ENCODE peak calls at places on chromosomes 4 and X, in five cellular contexts. One of them, this sample, is unnamed.

GRCh38 chr4:21976166-21976565 is 27.6 kb upstream of the KCNIP4 start:
- DNase-seq in pancreas: no peak
- DNase-seq in right atrium auricular region: no peak
- DNase-seq in AG10803: no peak
- DNase-seq in GM12864: no peak
- DNase-seq in this sample: no peak

GRCh38 chr4:4574792-4575191 is 32.9 kb upstream of the STX18 start:
- DNase-seq in AG10803: peak
- DNase-seq in right atrium auricular region: peak
- DNase-seq in GM12864: peak
- DNase-seq in pancreas: no peak
- DNase-seq in this sample: peak

GRCh38 chr4:173301518-173302201 is 32.5 kb downstream of the HMGB2 start:
- DNase-seq in pancreas: no peak
- DNase-seq in right atrium auricular region: no peak
- DNase-seq in AG10803: peak
- DNase-seq in GM12864: no peak
- DNase-seq in this sample: peak

GRCh38 chr4:55547461-55547770 is 707 bp upstream of the CLOCK start:
- DNase-seq in pancreas: peak
- DNase-seq in right atrium auricular region: no peak
- DNase-seq in GM12864: no peak
- DNase-seq in AG10803: no peak
- DNase-seq in this sample: no peak

GRCh38 chrX:13360146-13360545 is 40.3 kb upstream of the ATXN3L start:
- DNase-seq in pancreas: no peak
- DNase-seq in AG10803: no peak
- DNase-seq in right atrium auricular region: no peak
- DNase-seq in GM12864: no peak
- DNase-seq in this sample: peak

GRCh38 chrX:54950730-54951375 is 30.2 kb downstream of the TRO start:
- DNase-seq in GM12864: no peak
- DNase-seq in pancreas: no peak
- DNase-seq in AG10803: no peak
- DNase-seq in right atrium auricular region: no peak
- DNase-seq in this sample: no peak

GRCh38 chr4:102500371-102501175 is 586 bp upstream of the NFKB1 start:
- DNase-seq in pancreas: peak
- DNase-seq in AG10803: peak
- DNase-seq in right atrium auricular region: peak
- DNase-seq in GM12864: no peak
- DNase-seq in this sample: peak

GRCh38 chrX:153406903-153407302 is 4.4 kb upstream of the ZFP92 start:
- DNase-seq in AG10803: no peak
- DNase-seq in GM12864: no peak
- DNase-seq in pancreas: no peak
- DNase-seq in right atrium auricular region: no peak
- DNase-seq in this sample: no peak

GRCh38 chr4:128850252-128850651 is 40.8 kb downstream of the JADE1 start:
- DNase-seq in GM12864: no peak
- DNase-seq in AG10803: no peak
- DNase-seq in right atrium auricular region: no peak
- DNase-seq in pancreas: no peak
- DNase-seq in this sample: no peak

GRCh38 chr4:158948071-158948470 is 154.8 kb upstream of the RAPGEF2 start:
- DNase-seq in right atrium auricular region: no peak
- DNase-seq in pancreas: no peak
- DNase-seq in GM12864: no peak
- DNase-seq in AG10803: no peak
- DNase-seq in this sample: no peak

GRCh38 chr4:125741825-125742452 is 427.2 kb downstream of the FAT4 start:
- DNase-seq in right atrium auricular region: no peak
- DNase-seq in AG10803: peak
- DNase-seq in pancreas: no peak
- DNase-seq in GM12864: no peak
- DNase-seq in this sample: no peak

GRCh38 chrX:153610834-153611209 is 11.9 kb upstream of the CCNQ start:
- DNase-seq in pancreas: no peak
- DNase-seq in AG10803: no peak
- DNase-seq in right atrium auricular region: no peak
- DNase-seq in GM12864: no peak
- DNase-seq in this sample: no peak

GRCh38 chrX:18946157-18946556 is 37.8 kb downstream of the PHKA2 start:
- DNase-seq in AG10803: no peak
- DNase-seq in pancreas: no peak
- DNase-seq in right atrium auricular region: no peak
- DNase-seq in GM12864: no peak
- DNase-seq in this sample: no peak

GRCh38 chr4:89308161-89308500 is 531 bp upstream of the GPRIN3 start:
- DNase-seq in AG10803: no peak
- DNase-seq in right atrium auricular region: no peak
- DNase-seq in GM12864: no peak
- DNase-seq in pancreas: no peak
- DNase-seq in this sample: no peak

GRCh38 chr4:176824645-176825366 is 32.1 kb upstream of the VEGFC start:
- DNase-seq in pancreas: no peak
- DNase-seq in AG10803: no peak
- DNase-seq in GM12864: no peak
- DNase-seq in right atrium auricular region: no peak
- DNase-seq in this sample: no peak

GRCh38 chr4:103008875-103009729 is 10.4 kb downstream of the SLC9B1 start:
- DNase-seq in GM12864: peak
- DNase-seq in AG10803: peak
- DNase-seq in right atrium auricular region: no peak
- DNase-seq in pancreas: no peak
- DNase-seq in this sample: no peak

GRCh38 chr4:30717208-30718020 is 2.8 kb upstream of the PCDH7 start:
- DNase-seq in GM12864: no peak
- DNase-seq in right atrium auricular region: no peak
- DNase-seq in pancreas: peak
- DNase-seq in AG10803: peak
- DNase-seq in this sample: peak

GRCh38 chr4:55543858-55544257 is 2.9 kb downstream of the CLOCK start:
- DNase-seq in right atrium auricular region: no peak
- DNase-seq in GM12864: no peak
- DNase-seq in pancreas: no peak
- DNase-seq in AG10803: peak
- DNase-seq in this sample: no peak

GRCh38 chr4:61872983-61873382 is 672.9 kb downstream of the ADGRL3 start:
- DNase-seq in right atrium auricular region: no peak
- DNase-seq in GM12864: no peak
- DNase-seq in AG10803: no peak
- DNase-seq in pancreas: no peak
- DNase-seq in this sample: no peak

GRCh38 chrX:150715180-150715579 is 22.0 kb downstream of the MTMR1 start:
- DNase-seq in right atrium auricular region: no peak
- DNase-seq in AG10803: no peak
- DNase-seq in pancreas: no peak
- DNase-seq in GM12864: no peak
- DNase-seq in this sample: no peak

GRCh38 chr4:55124337-55125076 is 888 bp downstream of the KDR start:
- DNase-seq in right atrium auricular region: no peak
- DNase-seq in pancreas: no peak
- DNase-seq in GM12864: no peak
- DNase-seq in AG10803: no peak
- DNase-seq in this sample: peak

GRCh38 chr4:76090241-76090691 is 15.8 kb downstream of the ART3 start:
- DNase-seq in GM12864: no peak
- DNase-seq in pancreas: no peak
- DNase-seq in AG10803: peak
- DNase-seq in right atrium auricular region: no peak
- DNase-seq in this sample: no peak

GRCh38 chr4:28973591-28974350 is 1746.4 kb upstream of the PCDH7 start:
- DNase-seq in pancreas: no peak
- DNase-seq in right atrium auricular region: no peak
- DNase-seq in AG10803: no peak
- DNase-seq in GM12864: no peak
- DNase-seq in this sample: no peak

GRCh38 chrX:151902813-151903591 is 9.7 kb upstream of the MAGEA4 start:
- DNase-seq in GM12864: no peak
- DNase-seq in AG10803: peak
- DNase-seq in right atrium auricular region: peak
- DNase-seq in pancreas: no peak
- DNase-seq in this sample: no peak

GRCh38 chrX:113699939-113700338 is 859.3 kb upstream of the AMOT start:
- DNase-seq in GM12864: no peak
- DNase-seq in AG10803: no peak
- DNase-seq in pancreas: no peak
- DNase-seq in right atrium auricular region: no peak
- DNase-seq in this sample: no peak

DNA sequence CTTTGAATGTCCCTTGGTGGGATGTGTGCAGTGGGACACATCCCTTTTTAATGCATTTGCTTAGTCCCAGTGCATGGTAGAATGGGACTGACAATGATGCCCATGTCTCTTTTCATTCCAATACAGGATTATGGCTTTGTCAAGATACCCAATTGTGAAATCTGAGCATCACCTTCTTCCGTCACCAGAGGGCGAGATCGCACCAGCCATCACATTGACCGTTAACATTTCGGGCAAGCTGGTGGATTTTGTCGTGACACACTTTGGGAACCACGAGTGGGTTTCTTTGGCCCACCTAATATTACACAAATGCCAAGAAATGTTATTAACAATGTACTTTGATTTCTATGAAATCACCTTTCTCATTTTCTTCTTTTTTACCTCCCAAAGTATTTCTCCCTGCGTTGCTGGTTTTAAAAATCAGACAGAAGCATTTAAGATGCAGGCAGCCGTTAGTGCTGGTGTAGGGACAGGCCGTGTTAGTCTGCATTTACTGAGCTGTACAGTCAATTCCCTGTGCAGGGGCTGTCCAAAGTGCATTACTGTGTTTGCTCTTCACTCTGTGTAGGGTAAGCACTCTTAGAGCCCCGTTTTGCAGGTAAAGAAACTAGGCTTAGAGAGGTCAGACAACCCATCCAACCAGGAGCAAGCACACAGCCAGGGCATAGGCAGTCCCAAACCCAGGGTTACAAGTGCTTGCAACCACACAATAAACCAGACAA is 46.5 kb downstream of the CWH43 start:
- DNase-seq in AG10803: peak
- DNase-seq in right atrium auricular region: no peak
- DNase-seq in pancreas: no peak
- DNase-seq in GM12864: no peak
- DNase-seq in this sample: no peak
- TF ChIP-seq CTCF in AG10803: peak
- TF ChIP-seq CTCF in right atrium auricular region: no peak
- TF ChIP-seq CTCF in pancreas: no peak
- TF ChIP-seq CTCF in GM12864: peak
- TF ChIP-seq CTCF in this sample: no peak

DNA sequence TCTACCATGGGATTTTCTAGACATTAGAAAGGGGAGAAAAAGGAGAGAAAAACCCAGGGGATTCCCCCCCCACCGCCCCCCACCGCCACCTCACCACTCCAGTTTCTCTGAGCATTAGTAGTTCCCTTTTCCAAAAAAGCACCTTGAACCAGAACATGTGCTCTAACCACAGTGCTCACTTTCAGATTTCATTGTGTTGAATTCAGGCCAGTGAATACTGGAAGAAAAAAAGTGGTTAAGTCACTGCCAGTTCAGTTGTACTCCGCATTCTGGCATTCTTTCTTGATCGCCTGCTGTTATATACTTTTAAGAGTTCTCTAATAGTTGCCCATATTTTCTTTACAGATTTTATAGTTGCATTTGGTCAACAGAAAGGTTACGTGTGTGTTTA is 40.9 kb downstream of the JADE3 start:
- DNase-seq in GM12864: peak
- DNase-seq in pancreas: no peak
- DNase-seq in right atrium auricular region: no peak
- DNase-seq in AG10803: no peak
- DNase-seq in this sample: no peak
- H3K4me3 ChIP-seq in GM12864: no peak
- H3K4me3 ChIP-seq in pancreas: no peak
- H3K4me3 ChIP-seq in right atrium auricular region: no peak
- H3K4me3 ChIP-seq in AG10803: no peak
- H3K4me3 ChIP-seq in this sample: no peak

GRCh38 chr4:3317011-3317655 is 24.3 kb downstream of the RGS12 start:
- DNase-seq in right atrium auricular region: peak
- DNase-seq in pancreas: no peak
- DNase-seq in GM12864: no peak
- DNase-seq in AG10803: no peak
- DNase-seq in this sample: no peak

GRCh38 chr4:3317656-3318211 is 24.9 kb downstream of the RGS12 start:
- DNase-seq in right atrium auricular region: peak
- DNase-seq in AG10803: no peak
- DNase-seq in GM12864: no peak
- DNase-seq in pancreas: no peak
- DNase-seq in this sample: no peak

GRCh38 chr4:3316146-3316545 is 23.3 kb downstream of the RGS12 start:
- DNase-seq in AG10803: no peak
- DNase-seq in GM12864: no peak
- DNase-seq in pancreas: no peak
- DNase-seq in right atrium auricular region: peak
- DNase-seq in this sample: no peak

GRCh38 chr4:3320361-3321023 is 27.7 kb downstream of the RGS12 start:
- DNase-seq in GM12864: no peak
- DNase-seq in AG10803: no peak
- DNase-seq in right atrium auricular region: peak
- DNase-seq in pancreas: no peak
- DNase-seq in this sample: peak

DNA sequence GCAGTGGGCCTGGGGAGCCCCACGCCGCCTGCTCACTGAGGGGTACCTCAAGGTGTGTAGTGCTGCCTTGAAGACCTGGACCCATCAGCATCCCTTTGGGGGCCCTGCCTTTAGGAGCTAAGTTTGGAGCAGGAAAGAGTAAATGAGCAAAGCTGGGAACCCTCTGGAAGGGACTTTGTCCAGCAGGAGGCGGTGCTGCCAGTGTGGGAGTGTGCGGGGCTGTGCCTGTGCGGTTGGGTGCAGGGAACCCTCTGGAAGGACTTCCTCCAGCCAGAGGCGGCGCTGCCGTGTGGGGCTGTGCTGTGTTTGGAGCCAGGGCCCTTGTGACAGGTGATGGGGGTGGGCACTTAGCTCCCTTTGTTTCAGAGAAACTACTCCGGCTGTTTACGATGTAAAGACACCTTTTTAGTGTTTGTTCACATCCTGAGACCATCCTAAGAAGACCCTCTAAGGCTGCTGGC is 25.8 kb downstream of the RGS12 start:
- DNase-seq in AG10803: no peak
- DNase-seq in pancreas: no peak
- DNase-seq in GM12864: no peak
- DNase-seq in right atrium auricular region: peak
- DNase-seq in this sample: peak
- TF ChIP-seq CTCF in AG10803: no peak
- TF ChIP-seq CTCF in pancreas: no peak
- TF ChIP-seq CTCF in GM12864: peak
- TF ChIP-seq CTCF in right atrium auricular region: no peak
- TF ChIP-seq CTCF in this sample: no peak

DNA sequence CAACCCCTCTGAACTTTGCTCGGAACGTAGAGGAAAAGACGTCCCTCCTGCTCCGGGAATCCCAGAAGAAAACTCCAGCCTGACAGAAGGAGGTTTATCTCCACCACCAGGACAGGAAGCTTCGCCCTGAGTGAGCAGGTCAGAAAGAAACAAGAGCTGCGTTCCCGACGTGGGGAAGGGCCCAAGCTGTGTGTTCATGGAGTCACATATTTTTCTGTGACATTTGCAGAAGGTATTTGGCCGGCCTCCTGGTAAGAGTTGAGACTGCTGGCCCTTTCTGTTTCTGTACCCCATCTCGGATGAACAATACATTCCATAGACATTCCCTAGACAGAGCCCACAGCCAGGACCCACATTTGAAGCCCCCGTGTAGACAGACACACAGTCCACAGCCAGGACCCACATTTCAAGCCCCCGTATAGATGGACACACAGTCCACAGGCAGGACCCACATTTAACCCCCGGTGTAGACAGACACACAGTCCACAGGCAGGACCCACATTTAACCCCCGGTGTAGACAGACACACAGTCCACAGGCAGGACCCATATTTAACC is 230.8 kb downstream of the SHOX start:
- DNase-seq in GM12864: no peak
- DNase-seq in right atrium auricular region: no peak
- DNase-seq in AG10803: peak
- DNase-seq in pancreas: no peak
- DNase-seq in this sample: no peak
- H3K4me3 ChIP-seq in GM12864: no peak
- H3K4me3 ChIP-seq in right atrium auricular region: no peak
- H3K4me3 ChIP-seq in AG10803: no peak
- H3K4me3 ChIP-seq in pancreas: no peak
- H3K4me3 ChIP-seq in this sample: no peak